ENCODE peak calls at places on chromosome 9, in eight cellular contexts. X is HS-5, G is D341Med, V is glomerular endothelial cell, B is progenitor cell of endocrine pancreas, O is activated T-cell treated with anti-CD3 and anti-CD28 coated beads for 1 hour, J is T follicular helper cell, A is left cardiac atrium. I is an unnamed sample.

GRCh38 chr9:112295174-112295573 is 38.2 kb downstream of the PTBP3 start:
- DNase-seq in X (no peak), G (no peak), V (no peak), B (no peak), O (no peak), J (no peak), A (no peak), I (no peak)

GRCh38 chr9:75432386-75432785 is 344.1 kb downstream of the OSTF1 start:
- DNase-seq in X (no peak), G (no peak), V (no peak), B (no peak), O (no peak), J (no peak), A (no peak), I (no peak)

GRCh38 chr9:116075191-116075590 is 78.4 kb upstream of the PAPPA start:
- DNase-seq in X (peak; percentile 47), G (no peak), V (no peak), B (no peak), O (no peak), J (no peak), A (no peak), I (no peak)

GRCh38 chr9:133950206-133950915 is 41.8 kb downstream of the VAV2 start:
- DNase-seq in X (no peak), G (no peak), V (no peak), B (no peak), O (no peak), J (no peak), A (peak; percentile 50), I (no peak)

GRCh38 chr9:75995066-75995465 is 104.6 kb downstream of the PCSK5 start:
- DNase-seq in X (no peak), G (no peak), V (no peak), B (no peak), O (no peak), J (no peak), A (no peak), I (no peak)

GRCh38 chr9:98367923-98368322 is 112.5 kb upstream of the TBC1D2 start:
- DNase-seq in X (no peak), G (no peak), V (no peak), B (no peak), O (no peak), J (no peak), A (no peak), I (no peak)

GRCh38 chr9:124007157-124007460 is 4.5 kb upstream of the LHX2 start:
- DNase-seq in X (no peak), G (no peak), V (no peak), B (no peak), O (no peak), J (no peak), A (no peak), I (no peak)

GRCh38 chr9:115157245-115157674 is 39.3 kb upstream of the TNC start:
- DNase-seq in X (peak; percentile 76), G (no peak), V (no peak), B (no peak), O (no peak), J (no peak), A (no peak), I (no peak)

GRCh38 chr9:131178382-131178781 is 53.0 kb downstream of the NUP214 start:
- DNase-seq in X (peak; percentile 26), G (peak; percentile 87), V (peak; percentile 18), B (peak; percentile 60), O (peak; percentile 66), J (peak; percentile 62), A (peak; percentile 73), I (peak; percentile 43)

GRCh38 chr9:93087971-93088655 is 7.9 kb upstream of the CARD19 start:
- DNase-seq in X (no peak), G (peak; percentile 4), V (no peak), B (no peak), O (no peak), J (no peak), A (no peak), I (no peak)

GRCh38 chr9:134678671-134679443 is 37.3 kb downstream of the COL5A1 start:
- DNase-seq in X (no peak), G (no peak), V (no peak), B (no peak), O (no peak), J (no peak), A (no peak), I (no peak)

GRCh38 chr9:99389087-99390033 is 167.3 kb downstream of the SEC61B start:
- DNase-seq in X (no peak), G (no peak), V (no peak), B (no peak), O (no peak), J (no peak), A (no peak), I (no peak)